ENCODE peak calls at places on chromosomes 2 and 18, in four cellular contexts. One of them, this sample, is unnamed.

GRCh38 chr18:75694292-75694691 is 266.8 kb upstream of the SMIM21 start:
- DNase-seq in aorta: no peak
- DNase-seq in tibial nerve: no peak
- DNase-seq in RWPE1: no peak
- DNase-seq in this sample: no peak

GRCh38 chr2:25982968-25983280 is 627 bp upstream of the KIF3C start:
- DNase-seq in aorta: no peak
- DNase-seq in tibial nerve: no peak
- DNase-seq in RWPE1: no peak
- DNase-seq in this sample: no peak

GRCh38 chr2:73292906-73293533 is 328 bp downstream of the EGR4 start:
- DNase-seq in aorta: no peak
- DNase-seq in tibial nerve: no peak
- DNase-seq in RWPE1: no peak
- DNase-seq in this sample: no peak

GRCh38 chr2:123061534-123061933 is 963.6 kb upstream of the CNTNAP5 start:
- DNase-seq in aorta: no peak
- DNase-seq in tibial nerve: no peak
- DNase-seq in RWPE1: no peak
- DNase-seq in this sample: no peak

GRCh38 chr2:48768669-48769068 is 13.1 kb upstream of the LHCGR start:
- DNase-seq in aorta: no peak
- DNase-seq in tibial nerve: no peak
- DNase-seq in RWPE1: no peak
- DNase-seq in this sample: no peak

GRCh38 chr18:77093584-77093983 is 39.0 kb downstream of the MBP start:
- DNase-seq in aorta: no peak
- DNase-seq in tibial nerve: no peak
- DNase-seq in RWPE1: no peak
- DNase-seq in this sample: no peak

GRCh38 chr2:20224716-20225293 is at the start of gene SDC1:
- DNase-seq in aorta: peak; percentile 87
- DNase-seq in tibial nerve: no peak
- DNase-seq in RWPE1: peak; percentile 81
- DNase-seq in this sample: no peak

GRCh38 chr2:192030289-192030688 is 164.4 kb downstream of the TMEFF2 start:
- DNase-seq in aorta: no peak
- DNase-seq in tibial nerve: no peak
- DNase-seq in RWPE1: no peak
- DNase-seq in this sample: no peak

GRCh38 chr2:96626553-96626942 is 11.6 kb downstream of the KANSL3 start:
- DNase-seq in aorta: no peak
- DNase-seq in tibial nerve: no peak
- DNase-seq in RWPE1: no peak
- DNase-seq in this sample: no peak

GRCh38 chr18:24987271-24987932 is 364.6 kb downstream of the ZNF521 start:
- DNase-seq in aorta: no peak
- DNase-seq in tibial nerve: peak; percentile 24
- DNase-seq in RWPE1: no peak
- DNase-seq in this sample: no peak

GRCh38 chr2:234968633-234969328 is 17.0 kb downstream of the SH3BP4 start:
- DNase-seq in aorta: no peak
- DNase-seq in tibial nerve: no peak
- DNase-seq in RWPE1: no peak
- DNase-seq in this sample: no peak

GRCh38 chr18:70671889-70672551 is 383.2 kb downstream of the SOCS6 start:
- DNase-seq in aorta: no peak
- DNase-seq in tibial nerve: no peak
- DNase-seq in RWPE1: no peak
- DNase-seq in this sample: no peak

GRCh38 chr18:7603259-7604000 is 36.3 kb downstream of the PTPRM start:
- DNase-seq in aorta: no peak
- DNase-seq in tibial nerve: no peak
- DNase-seq in RWPE1: no peak
- DNase-seq in this sample: no peak

GRCh38 chr18:12422936-12423335 is 15.2 kb downstream of the PRELID3A start:
- DNase-seq in aorta: no peak
- DNase-seq in tibial nerve: no peak
- DNase-seq in RWPE1: no peak
- DNase-seq in this sample: no peak

GRCh38 chr2:241072553-241073165 is 29.4 kb downstream of the MTERF4 start:
- DNase-seq in aorta: no peak
- DNase-seq in tibial nerve: peak; percentile 9
- DNase-seq in RWPE1: no peak
- DNase-seq in this sample: no peak

GRCh38 chr2:119491776-119492525 is 32.3 kb downstream of the SCTR start:
- DNase-seq in aorta: no peak
- DNase-seq in tibial nerve: no peak
- DNase-seq in RWPE1: peak; percentile 87
- DNase-seq in this sample: no peak

GRCh38 chr2:161625996-161626395 is 1.8 kb downstream of the SLC4A10 start:
- DNase-seq in aorta: no peak
- DNase-seq in tibial nerve: no peak
- DNase-seq in RWPE1: no peak
- DNase-seq in this sample: no peak

GRCh38 chr18:65567372-65567771 is 183.4 kb upstream of the CDH7 start:
- DNase-seq in aorta: no peak
- DNase-seq in tibial nerve: no peak
- DNase-seq in RWPE1: peak; percentile 6
- DNase-seq in this sample: no peak

GRCh38 chr18:60198063-60198462 is 174.5 kb downstream of the MC4R start:
- DNase-seq in aorta: no peak
- DNase-seq in tibial nerve: no peak
- DNase-seq in RWPE1: no peak
- DNase-seq in this sample: no peak

GRCh38 chr2:183532514-183532913 is 408.3 kb downstream of the NUP35 start:
- DNase-seq in aorta: no peak
- DNase-seq in tibial nerve: no peak
- DNase-seq in RWPE1: peak; percentile 17
- DNase-seq in this sample: no peak

GRCh38 chr2:160695402-160696060 is 201.9 kb upstream of the RBMS1 start:
- DNase-seq in aorta: no peak
- DNase-seq in tibial nerve: no peak
- DNase-seq in RWPE1: peak; percentile 75
- DNase-seq in this sample: no peak

GRCh38 chr18:36153203-36153602 is 23.5 kb downstream of the ELP2 start:
- DNase-seq in aorta: no peak
- DNase-seq in tibial nerve: no peak
- DNase-seq in RWPE1: no peak
- DNase-seq in this sample: no peak

GRCh38 chr2:36371963-36372391 is 16.4 kb downstream of the CRIM1 start:
- DNase-seq in aorta: no peak
- DNase-seq in tibial nerve: no peak
- DNase-seq in RWPE1: peak; percentile 79
- DNase-seq in this sample: no peak

GRCh38 chr2:120305296-120305695 is 40.6 kb upstream of the INHBB start:
- DNase-seq in aorta: no peak
- DNase-seq in tibial nerve: no peak
- DNase-seq in RWPE1: no peak
- DNase-seq in this sample: no peak

GRCh38 chr2:150729495-150729955 is 242.1 kb upstream of the RND3 start:
- DNase-seq in aorta: no peak
- DNase-seq in tibial nerve: no peak
- DNase-seq in RWPE1: no peak
- DNase-seq in this sample: no peak

GRCh38 chr2:217035967-217036366 is 176.1 kb upstream of the TNP1 start:
- DNase-seq in aorta: peak; percentile 78
- DNase-seq in tibial nerve: no peak
- DNase-seq in RWPE1: no peak
- DNase-seq in this sample: no peak

GRCh38 chr2:126880262-126880800 is 18.4 kb upstream of the TEX51 start:
- DNase-seq in aorta: no peak
- DNase-seq in tibial nerve: no peak
- DNase-seq in RWPE1: no peak
- DNase-seq in this sample: no peak

GRCh38 chr2:73700111-73700510 is 37.0 kb downstream of the TPRKB start:
- DNase-seq in aorta: no peak
- DNase-seq in tibial nerve: no peak
- DNase-seq in RWPE1: no peak
- DNase-seq in this sample: no peak

GRCh38 chr2:95389256-95390119 is 13.0 kb upstream of the FAHD2A start:
- DNase-seq in aorta: peak; percentile 86
- DNase-seq in tibial nerve: peak; percentile 44
- DNase-seq in RWPE1: peak; percentile 59
- DNase-seq in this sample: peak; percentile 65

GRCh38 chr2:70469435-70469834 is 84.2 kb downstream of the TGFA start:
- DNase-seq in aorta: no peak
- DNase-seq in tibial nerve: no peak
- DNase-seq in RWPE1: no peak
- DNase-seq in this sample: no peak

GRCh38 chr2:86372641-86373502 is 35.4 kb upstream of the REEP1 start:
- DNase-seq in aorta: no peak
- DNase-seq in tibial nerve: no peak
- DNase-seq in RWPE1: peak; percentile 48
- DNase-seq in this sample: no peak

GRCh38 chr18:76980663-76981387 is 151.8 kb downstream of the MBP start:
- DNase-seq in aorta: no peak
- DNase-seq in tibial nerve: no peak
- DNase-seq in RWPE1: no peak
- DNase-seq in this sample: no peak

GRCh38 chr18:48862678-48863270 is 88.0 kb downstream of the SMAD7 start:
- DNase-seq in aorta: peak; percentile 76
- DNase-seq in tibial nerve: no peak
- DNase-seq in RWPE1: no peak
- DNase-seq in this sample: no peak

GRCh38 chr2:42474765-42475454 is 18.9 kb downstream of the KCNG3 start:
- DNase-seq in aorta: no peak
- DNase-seq in tibial nerve: no peak
- DNase-seq in RWPE1: no peak
- DNase-seq in this sample: no peak
- H3K27ac ChIP-seq in aorta: no peak overlapping the region
- H3K27ac ChIP-seq in tibial nerve: no peak overlapping the region
- H3K27ac ChIP-seq in RWPE1: no peak overlapping the region
- H3K27ac ChIP-seq in this sample: no peak overlapping the region

DNA sequence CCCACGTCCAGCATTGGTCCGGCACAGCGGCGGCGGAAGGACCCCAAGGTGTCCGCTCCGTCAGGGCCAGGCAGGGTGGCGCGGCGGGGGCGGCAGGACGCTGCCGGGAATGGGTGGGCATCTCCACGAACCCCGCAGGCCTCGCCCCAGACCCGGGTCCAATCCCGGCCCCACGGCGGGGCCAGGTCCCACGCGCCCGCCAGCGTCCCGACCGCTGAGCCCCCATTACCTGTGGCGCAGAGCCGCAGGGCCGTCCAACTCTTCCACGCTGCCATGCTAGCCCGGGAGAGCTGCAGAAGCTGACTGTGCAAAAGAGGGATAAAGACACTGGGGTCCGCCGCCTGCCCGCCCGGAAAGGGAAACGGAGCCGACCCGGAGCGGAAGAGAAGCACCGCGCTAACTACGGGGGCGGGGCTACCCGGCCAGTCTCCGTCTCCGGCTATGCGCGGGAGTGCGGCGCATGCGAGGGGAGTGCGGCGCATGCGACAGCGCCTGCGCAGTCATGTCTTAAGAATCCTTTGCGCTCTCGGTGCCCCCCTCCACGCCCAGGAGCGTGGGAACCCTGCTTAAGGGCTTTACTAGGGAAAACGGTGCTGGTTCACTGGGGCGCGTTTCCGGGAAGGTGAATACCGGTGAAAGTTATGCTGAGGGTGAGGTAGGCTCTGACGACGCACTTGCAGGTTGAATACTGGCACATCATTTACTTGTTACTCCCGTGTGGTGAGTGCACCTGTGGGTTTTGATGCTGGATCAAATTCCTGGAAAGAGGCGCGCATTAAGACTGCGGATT is at the start of gene TMX3:
- DNase-seq in aorta: peak; percentile 97
- DNase-seq in tibial nerve: peak; percentile 70
- DNase-seq in RWPE1: peak; percentile 95
- DNase-seq in this sample: peak; percentile 88
- H3K27ac ChIP-seq in aorta: no peak within 1 kb of the TSS
- H3K27ac ChIP-seq in tibial nerve: peak within 1 kb of the TSS; percentile 74
- H3K27ac ChIP-seq in RWPE1: peak within 1 kb of the TSS; percentile 82
- H3K27ac ChIP-seq in this sample: peak within 1 kb of the TSS; percentile 80

GRCh38 chr2:42421157-42421485 is 60.1 kb upstream of the COX7A2L start:
- DNase-seq in aorta: no peak
- DNase-seq in tibial nerve: no peak
- DNase-seq in RWPE1: no peak
- DNase-seq in this sample: no peak

GRCh38 chr2:42425697-42426096 is 64.7 kb upstream of the COX7A2L start:
- DNase-seq in aorta: no peak
- DNase-seq in tibial nerve: no peak
- DNase-seq in RWPE1: no peak
- DNase-seq in this sample: no peak

GRCh38 chr2:42424033-42424432 is 63.0 kb upstream of the COX7A2L start:
- DNase-seq in aorta: no peak
- DNase-seq in tibial nerve: no peak
- DNase-seq in RWPE1: no peak
- DNase-seq in this sample: no peak

DNA sequence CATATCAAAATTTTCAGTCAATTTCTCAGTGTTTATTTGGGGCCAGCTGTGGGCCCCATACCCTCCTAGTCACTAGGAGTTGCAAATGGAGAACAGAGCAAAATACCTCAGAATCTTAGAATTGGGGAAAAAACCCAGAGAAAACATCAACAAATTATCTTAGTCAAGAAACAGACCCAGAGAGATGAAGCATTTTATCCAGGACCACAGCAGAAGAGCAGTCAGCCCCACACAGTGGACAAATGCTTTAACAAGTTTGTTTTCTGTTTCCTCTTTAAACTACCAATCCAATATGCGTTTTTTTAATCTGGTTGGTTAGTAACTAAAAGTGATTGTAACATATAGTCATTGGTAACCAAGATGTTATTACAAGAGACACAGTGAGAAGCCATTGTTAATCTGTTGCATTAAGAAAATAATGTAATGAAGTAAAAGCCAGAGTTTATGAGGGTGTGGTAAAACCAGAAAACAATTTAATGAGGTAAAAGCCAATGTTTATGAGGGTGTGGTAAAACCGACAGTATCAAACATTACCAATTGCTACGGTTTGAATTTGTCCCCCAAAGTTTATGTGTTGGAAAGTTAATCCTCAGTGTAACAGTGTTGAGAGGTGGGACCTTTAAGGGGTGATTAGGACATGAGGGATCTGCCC is 60.7 kb upstream of the COX7A2L start:
- DNase-seq in aorta: no peak
- DNase-seq in tibial nerve: no peak
- DNase-seq in RWPE1: no peak
- DNase-seq in this sample: no peak
- H3K27ac ChIP-seq in aorta: no peak overlapping the region
- H3K27ac ChIP-seq in tibial nerve: peak overlapping the region; percentile 79
- H3K27ac ChIP-seq in RWPE1: no peak overlapping the region
- H3K27ac ChIP-seq in this sample: no peak overlapping the region

DNA sequence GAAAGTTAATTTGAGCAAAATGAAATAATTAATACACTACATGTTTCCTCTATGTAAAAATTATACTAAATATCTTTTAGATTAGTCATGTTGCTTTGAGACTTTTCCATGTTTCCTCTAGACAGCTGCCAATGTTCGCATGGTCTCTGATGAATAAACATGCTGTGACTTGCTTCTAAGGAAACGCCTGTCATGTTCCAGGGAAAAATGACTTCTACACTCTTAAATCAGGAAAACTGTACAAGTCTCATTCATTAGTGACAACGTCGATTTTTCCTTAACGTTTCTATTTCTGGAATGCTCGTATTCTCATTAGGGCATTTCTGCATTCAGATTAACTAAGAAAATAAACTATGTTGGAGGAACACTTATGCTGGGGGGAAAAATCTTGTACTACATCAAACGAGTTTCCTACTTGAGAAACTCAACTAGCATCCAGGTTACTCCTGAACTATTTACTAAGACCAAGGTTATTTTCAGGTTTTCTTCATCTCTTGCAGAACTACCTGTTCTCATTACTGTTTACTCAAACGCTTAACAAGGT is 1.6 kb downstream of the COBLL1 start:
- DNase-seq in aorta: no peak
- DNase-seq in tibial nerve: no peak
- DNase-seq in RWPE1: peak; percentile 78
- DNase-seq in this sample: no peak
- H3K27ac ChIP-seq in aorta: peak overlapping the region; percentile 97
- H3K27ac ChIP-seq in tibial nerve: peak overlapping the region; percentile 97
- H3K27ac ChIP-seq in RWPE1: peak overlapping the region; percentile 96
- H3K27ac ChIP-seq in this sample: peak overlapping the region; percentile 56

This sample was measured in substantia nigra.